ENCODE peak calls at places on chromosomes 4 and X, in ten cellular contexts. L, J, C, X, I, R, A, H, P and W are unnamed samples.

GRCh38 chr4:151646322-151646721 is 114.5 kb downstream of the GATB start:
- DNase-seq in H (no peak), I (no peak), P (peak), L (no peak), R (no peak), X (no peak), A (no peak), J (no peak), C (no peak), W (no peak)

GRCh38 chrX:73127700-73128241 is 48.5 kb upstream of the PABPC1L2A start:
- DNase-seq in H (no peak), I (no peak), C (no peak), X (no peak), J (no peak), L (no peak), A (peak), R (no peak), P (no peak), W (no peak)

GRCh38 chrX:13898603-13899002 is 81.7 kb upstream of the GPM6B start:
- DNase-seq in C (no peak), A (no peak), J (peak), I (no peak), X (no peak), P (peak), L (peak), R (no peak), H (no peak), W (no peak)

GRCh38 chrX:18410038-18410437 is 15.4 kb upstream of the CDKL5 start:
- DNase-seq in L (peak), A (no peak), R (no peak), C (no peak), H (no peak), X (no peak), P (peak), I (no peak), J (peak), W (no peak)

GRCh38 chrX:115459883-115460564 is 101.0 kb upstream of the PLS3 start:
- DNase-seq in C (no peak), L (peak), H (no peak), I (no peak), R (no peak), P (peak), J (no peak), A (no peak), X (no peak), W (peak)

GRCh38 chrX:15947648-15948317 is 93.2 kb upstream of the AP1S2 start:
- DNase-seq in X (no peak), A (peak), R (no peak), J (peak), H (no peak), P (peak), L (peak), I (no peak), C (peak), W (peak)

GRCh38 chr4:118282692-118283091 is 70.1 kb downstream of the PRSS12 start:
- DNase-seq in H (peak), X (no peak), J (peak), A (no peak), L (peak), R (no peak), I (no peak), C (no peak), P (peak), W (no peak)

GRCh38 chr4:130336585-130337217 is 1240.7 kb downstream of the C4orf33 start:
- DNase-seq in R (no peak), L (peak), X (no peak), I (no peak), C (no peak), J (peak), A (no peak), H (no peak), P (peak), W (no peak)

GRCh38 chrX:54808605-54809483 is 1.3 kb downstream of the MAGED2 start:
- DNase-seq in J (peak), C (peak), R (peak), A (peak), I (peak), H (peak), X (peak), P (peak), L (peak), W (peak)

GRCh38 chr4:141815646-141816045 is 179.3 kb downstream of the IL15 start:
- DNase-seq in A (no peak), J (no peak), L (no peak), X (no peak), I (no peak), R (no peak), H (no peak), C (no peak), P (no peak), W (no peak)

GRCh38 chrX:49208399-49208798 is 8.4 kb upstream of the SYP start:
- DNase-seq in P (no peak), L (no peak), H (no peak), R (no peak), X (no peak), C (no peak), A (no peak), I (no peak), J (no peak), W (no peak)

GRCh38 chrX:23782455-23782854 is 518 bp upstream of the SAT1 start:
- DNase-seq in H (no peak), R (no peak), C (no peak), J (peak), X (no peak), I (no peak), P (peak), L (no peak), A (no peak), W (no peak)

GRCh38 chrX:108298165-108298602 is 140.0 kb downstream of the COL4A6 start:
- DNase-seq in I (no peak), L (no peak), R (no peak), X (no peak), A (no peak), J (no peak), P (no peak), C (peak), H (peak), W (no peak)

GRCh38 chr4:122669911-122670738 is 49.3 kb upstream of the IL21 start:
- DNase-seq in I (no peak), P (no peak), L (no peak), A (no peak), R (no peak), J (no peak), C (no peak), X (no peak), H (no peak), W (no peak)

GRCh38 chrX:15468036-15468435 is 25.1 kb downstream of the PIR start:
- DNase-seq in C (no peak), L (peak), J (peak), I (no peak), X (no peak), R (no peak), A (peak), P (peak), H (no peak), W (peak)

GRCh38 chr4:175705407-175705806 is 106.7 kb downstream of the GPM6A start:
- DNase-seq in C (peak), I (no peak), H (no peak), L (no peak), J (peak), X (no peak), A (no peak), R (no peak), P (no peak), W (no peak)

GRCh38 chr4:12791536-12791935 is 692.6 kb downstream of the RAB28 start:
- DNase-seq in X (no peak), C (no peak), L (no peak), R (no peak), H (no peak), A (no peak), P (peak), I (no peak), J (no peak), W (no peak)

GRCh38 chrX:38080808-38081207 is 74.5 kb downstream of the SYTL5 start:
- DNase-seq in H (no peak), I (no peak), L (peak), X (no peak), R (no peak), P (peak), J (no peak), C (no peak), A (no peak), W (no peak)

GRCh38 chrX:132489256-132490085 is 633 bp upstream of the MBNL3 start:
- DNase-seq in X (peak), C (peak), L (peak), I (no peak), H (peak), J (peak), R (no peak), A (peak), P (peak), W (no peak)

GRCh38 chrX:10360121-10360520 is 203.3 kb downstream of the CLCN4 start:
- DNase-seq in H (no peak), J (peak), C (no peak), R (no peak), A (no peak), L (peak), P (no peak), I (no peak), X (no peak), W (no peak)

GRCh38 chr4:145580906-145581305 is 38.3 kb upstream of the MMAA start:
- DNase-seq in L (no peak), I (no peak), A (no peak), J (peak), C (no peak), H (no peak), P (peak), R (no peak), X (no peak), W (no peak)

GRCh38 chrX:48665991-48666390 is 17.6 kb upstream of the WAS start:
- DNase-seq in H (no peak), J (peak), P (peak), A (no peak), C (no peak), X (no peak), L (no peak), I (no peak), R (no peak), W (no peak)

GRCh38 chr4:121666091-121666679 is 30.6 kb downstream of the ANXA5 start:
- DNase-seq in L (no peak), A (no peak), J (peak), H (no peak), C (no peak), X (peak), P (no peak), I (no peak), R (no peak), W (no peak)

GRCh38 chr4:78951862-78952472 is 12.7 kb upstream of the PAQR3 start:
- DNase-seq in J (peak), I (no peak), L (peak), H (no peak), A (no peak), R (no peak), X (no peak), C (peak), P (peak), W (no peak)

GRCh38 chr4:80189956-80190671 is 7.2 kb upstream of the PRDM8 start:
- DNase-seq in L (peak), X (no peak), J (no peak), H (no peak), P (no peak), A (no peak), I (no peak), C (no peak), R (no peak), W (no peak)

GRCh38 chr4:46977245-46977644 is 16.1 kb downstream of the GABRA4 start:
- DNase-seq in I (no peak), J (no peak), R (no peak), X (no peak), A (no peak), C (no peak), P (no peak), H (no peak), L (no peak), W (no peak)

GRCh38 chrX:55201930-55202579 is 18.1 kb upstream of the PAGE5 start:
- DNase-seq in R (no peak), H (peak), A (no peak), C (no peak), L (no peak), P (peak), X (no peak), J (peak), I (no peak), W (no peak)

GRCh38 chrX:69060631-69061408 is 104.4 kb downstream of the PJA1 start:
- DNase-seq in R (no peak), A (peak), X (no peak), H (peak), L (peak), J (peak), I (peak), P (peak), C (peak), W (no peak)

GRCh38 chr4:6620296-6620695 is 20.2 kb upstream of the MRFAP1 start:
- DNase-seq in C (no peak), P (no peak), R (no peak), H (no peak), I (no peak), L (no peak), A (no peak), X (no peak), J (no peak), W (no peak)

GRCh38 chr4:124167602-124168001 is 544.9 kb downstream of the ANKRD50 start:
- DNase-seq in I (no peak), J (peak), L (no peak), R (no peak), H (no peak), A (no peak), P (no peak), C (no peak), X (no peak), W (no peak)

GRCh38 chrX:129980043-129980442 is 2.4 kb upstream of the BCORL1 start:
- DNase-seq in H (peak), X (peak), P (no peak), R (no peak), L (no peak), C (peak), J (no peak), I (no peak), A (peak), W (no peak)

GRCh38 chrX:22063284-22063683 is 31.2 kb downstream of the PHEX start:
- DNase-seq in A (peak), I (no peak), L (no peak), P (peak), J (no peak), R (peak), C (peak), H (no peak), X (no peak), W (no peak)

GRCh38 chr4:122826596-122827257 is at the start of gene FGF2:
- DNase-seq in R (no peak), H (peak), L (peak), A (peak), X (peak), P (peak), J (peak), I (peak), C (peak), W (no peak)

GRCh38 chrX:9644335-9644734 is 121.3 kb downstream of the GPR143 start:
- DNase-seq in H (no peak), L (no peak), P (no peak), J (no peak), I (no peak), R (peak), X (no peak), C (no peak), A (peak), W (no peak)

GRCh38 chr4:87243426-87244053 is 23.1 kb upstream of the KLHL8 start:
- DNase-seq in R (no peak), X (no peak), P (no peak), H (no peak), J (peak), I (no peak), C (no peak), A (no peak), L (no peak), W (no peak)

GRCh38 chrX:84165716-84166115 is 22.3 kb downstream of the RPS6KA6 start:
- DNase-seq in A (no peak), J (peak), I (no peak), X (no peak), C (no peak), P (peak), L (no peak), R (no peak), H (no peak), W (no peak)

GRCh38 chrX:13590914-13591313 is 21.5 kb downstream of the EGFL6 start:
- DNase-seq in P (no peak), L (no peak), X (no peak), C (no peak), A (no peak), H (no peak), I (no peak), J (no peak), R (no peak), W (no peak)

GRCh38 chr4:113678651-113679050 is 82.9 kb downstream of the CAMK2D start:
- DNase-seq in X (no peak), A (no peak), I (no peak), L (peak), R (no peak), J (peak), H (no peak), P (peak), C (no peak), W (no peak)

GRCh38 chr4:182143086-182143821 is 99.9 kb upstream of the TENM3 start:
- DNase-seq in A (no peak), C (peak), P (peak), I (no peak), L (peak), H (no peak), X (no peak), R (no peak), J (peak), W (no peak)
- TF ChIP-seq CTCF in A (no peak), C (no peak), P (no peak), I (no peak), L (no peak), H (no peak), X (no peak), R (no peak), J (peak), W (no peak)

GRCh38 chr4:5357863-5358262 is 306.6 kb downstream of the STK32B start:
- DNase-seq in P (no peak), J (no peak), H (no peak), X (no peak), R (no peak), A (no peak), I (no peak), L (no peak), C (no peak), W (no peak)
- TF ChIP-seq CTCF in P (no peak), J (no peak), H (no peak), X (no peak), R (no peak), A (no peak), I (no peak), L (no peak), C (no peak), W (no peak)

GRCh38 chr4:112343330-112343729 is 46.2 kb downstream of the ALPK1 start:
- DNase-seq in A (no peak), I (no peak), P (no peak), J (no peak), H (no peak), L (no peak), X (no peak), C (no peak), R (no peak), W (no peak)

GRCh38 chr4:112352736-112353135 is 55.6 kb downstream of the ALPK1 start:
- DNase-seq in C (no peak), X (no peak), R (no peak), A (no peak), P (no peak), L (no peak), J (no peak), I (no peak), H (no peak), W (no peak)

DNA sequence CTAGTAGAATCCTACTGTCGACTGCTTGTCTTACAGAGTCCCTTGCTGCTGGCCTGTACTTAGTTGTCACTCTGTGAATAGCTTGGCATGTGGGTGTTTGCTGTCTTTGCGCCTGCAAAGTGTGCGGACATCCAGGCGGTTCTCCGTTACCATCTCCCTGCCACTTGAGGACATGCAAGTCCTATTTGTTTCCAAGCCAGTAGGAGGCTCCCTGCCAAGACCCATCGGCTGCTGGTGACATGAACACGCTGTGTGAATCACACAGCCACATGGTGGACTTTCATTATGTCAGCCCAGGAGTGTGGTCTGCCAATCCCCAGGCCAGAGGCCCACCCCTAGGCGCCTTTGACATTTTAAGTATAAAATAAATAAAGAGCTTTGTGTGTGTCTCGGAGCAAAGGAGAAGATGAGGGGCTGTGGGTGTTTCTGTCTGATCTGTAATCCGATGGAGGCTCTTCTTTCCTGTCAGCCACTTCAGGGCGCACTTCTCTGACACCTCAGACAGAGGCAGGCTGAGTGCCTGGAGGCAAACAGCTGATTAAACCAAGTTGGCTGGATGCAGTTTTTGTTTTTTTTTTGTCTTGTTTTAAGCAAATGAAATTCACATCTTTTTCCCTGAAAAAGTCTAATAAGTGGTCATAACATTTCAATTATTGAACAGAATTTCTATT is 51.5 kb downstream of the ALPK1 start:
- DNase-seq in L (peak), H (no peak), X (no peak), A (no peak), R (no peak), C (peak), J (peak), P (peak), I (no peak), W (peak)
- TF ChIP-seq CTCF in L (peak), H (no peak), X (no peak), A (no peak), R (no peak), C (no peak), J (peak), P (peak), I (no peak), W (peak)

GRCh38 chrX:106566362-106566761 is 45.4 kb upstream of the RADX start:
- DNase-seq in C (no peak), A (no peak), L (no peak), P (no peak), H (peak), J (no peak), X (no peak), I (no peak), R (no peak), W (no peak)

DNA sequence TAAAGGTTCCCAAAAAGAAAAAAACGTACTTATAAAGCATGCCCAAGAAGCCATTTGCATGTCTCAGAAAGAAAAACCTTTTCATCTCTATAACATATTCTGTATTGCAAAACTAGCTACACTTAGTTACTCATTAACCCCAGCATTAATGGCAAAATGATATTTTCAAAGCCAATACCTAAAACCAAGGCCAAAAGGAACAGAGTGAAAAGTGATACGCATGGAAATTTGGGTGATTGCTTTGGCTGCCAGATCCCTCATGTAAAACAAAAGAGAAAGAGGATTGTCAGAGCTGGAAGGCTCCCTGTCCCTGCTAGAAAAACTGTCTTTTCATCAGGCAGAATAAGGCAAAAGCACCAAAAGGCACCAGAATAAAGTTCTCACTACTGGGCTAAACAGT is 46.8 kb upstream of the RADX start:
- DNase-seq in J (no peak), C (no peak), H (no peak), L (no peak), X (no peak), R (no peak), I (no peak), A (no peak), P (no peak), W (no peak)
- TF ChIP-seq CTCF in J (no peak), C (no peak), H (no peak), L (no peak), X (no peak), R (no peak), I (no peak), A (no peak), P (no peak), W (no peak)

GRCh38 chrX:134294548-134294947 is 57.6 kb downstream of the CCDC160 start:
- DNase-seq in X (no peak), C (no peak), I (no peak), L (peak), R (no peak), A (no peak), P (peak), H (no peak), J (peak), W (no peak)
- TF ChIP-seq CTCF in X (no peak), C (peak), I (no peak), L (peak), R (peak), A (no peak), P (peak), H (no peak), J (peak), W (peak)

GRCh38 chrX:155682834-155683233 is 70.1 kb upstream of the TMLHE start:
- DNase-seq in H (no peak), J (no peak), R (no peak), P (no peak), I (no peak), L (no peak), X (no peak), C (no peak), A (no peak), W (no peak)
- TF ChIP-seq CTCF in H (no peak), J (no peak), R (no peak), P (no peak), I (no peak), L (no peak), X (no peak), C (no peak), A (no peak), W (no peak)

DNA sequence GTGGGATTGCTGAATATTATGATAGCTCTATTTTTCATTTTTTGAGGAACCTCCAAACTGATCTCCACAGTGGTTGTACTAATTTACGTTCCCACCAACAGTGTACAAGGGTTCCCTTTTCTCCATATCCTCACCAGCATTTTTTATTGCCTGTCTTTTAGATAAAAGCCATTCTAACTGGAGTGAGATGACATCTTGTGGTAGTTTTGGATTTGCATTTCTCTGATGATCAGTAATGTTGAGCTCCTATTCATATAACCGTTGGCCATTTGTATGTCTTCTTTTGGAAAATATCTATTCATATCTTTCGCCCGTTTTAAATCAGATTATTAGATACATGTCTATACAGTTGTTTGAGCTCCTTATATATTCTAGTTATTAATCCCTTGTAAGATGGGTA is 101.8 kb downstream of the RASGEF1B start:
- DNase-seq in P (peak), C (no peak), H (no peak), X (no peak), A (no peak), R (no peak), L (no peak), I (no peak), J (no peak), W (no peak)
- TF ChIP-seq CTCF in P (no peak), C (no peak), H (no peak), X (no peak), A (no peak), R (no peak), L (no peak), I (no peak), J (peak), W (no peak)

GRCh38 chr4:54234497-54235205 is 5.6 kb downstream of the PDGFRA start:
- DNase-seq in P (no peak), I (no peak), X (no peak), R (no peak), C (no peak), J (no peak), L (no peak), A (no peak), H (no peak), W (no peak)
- TF ChIP-seq CTCF in P (no peak), I (no peak), X (no peak), R (no peak), C (no peak), J (no peak), L (no peak), A (no peak), H (no peak), W (no peak)